ENCODE peak calls at places on chromosomes 3 and 15, in six cellular contexts. O is mammary epithelial cell, A is RWPE2, K is body of pancreas, N is IMR-90, W is A549. S is an unnamed sample.

GRCh38 chr3:153628591-153628990 is 466.6 kb downstream of the RAP2B start:
- DNase-seq in W (no peak), K (no peak), A (no peak), O (no peak), N (no peak), S (no peak)

GRCh38 chr3:101091489-101091888 is 98.3 kb upstream of the ABI3BP start:
- DNase-seq in W (peak), N (peak), K (no peak), A (no peak), O (peak), S (no peak)

GRCh38 chr3:15804553-15805095 is 6.8 kb upstream of the ANKRD28 start:
- DNase-seq in O (no peak), K (no peak), W (no peak), A (no peak), N (no peak), S (no peak)

GRCh38 chr3:8938021-8938420 is 25.3 kb downstream of the RAD18 start:
- DNase-seq in W (peak), O (peak), A (no peak), N (peak), K (no peak), S (no peak)

GRCh38 chr3:76873509-76874242 is 166.2 kb upstream of the ROBO2 start:
- DNase-seq in O (no peak), N (no peak), A (no peak), W (no peak), K (no peak), S (no peak)

GRCh38 chr3:169215953-169216352 is 447.6 kb downstream of the MECOM start:
- DNase-seq in W (no peak), N (no peak), K (no peak), A (no peak), O (no peak), S (no peak)

GRCh38 chr3:69941439-69942176 is 57.9 kb upstream of the SAMMSON start:
- DNase-seq in W (peak), K (no peak), O (no peak), N (peak), A (no peak), S (no peak)

GRCh38 chr15:101675015-101675414 is 22.8 kb upstream of the TM2D3 start:
- DNase-seq in K (no peak), W (peak), A (no peak), N (peak), O (peak), S (no peak)

GRCh38 chr15:64029633-64030032 is 16.7 kb downstream of the DAPK2 start:
- DNase-seq in K (no peak), W (no peak), O (no peak), A (no peak), N (no peak), S (no peak)

GRCh38 chr3:75176886-75177285 is 487.2 kb upstream of the FRG2C start:
- DNase-seq in W (no peak), N (no peak), O (no peak), K (no peak), A (no peak), S (no peak)

GRCh38 chr3:127820871-127821853 is 1.2 kb downstream of the MGLL start:
- DNase-seq in A (no peak), O (no peak), K (peak), W (no peak), N (peak), S (no peak)

GRCh38 chr15:60523056-60523455 is 44.1 kb upstream of the ICE2 start:
- DNase-seq in A (no peak), W (no peak), K (no peak), N (peak), O (peak), S (no peak)

GRCh38 chr15:53694534-53694874 is 65.0 kb downstream of the WDR72 start:
- DNase-seq in K (no peak), N (no peak), A (no peak), O (no peak), W (no peak), S (no peak)

GRCh38 chr3:138835177-138835757 is 539 bp upstream of the PIK3CB start:
- DNase-seq in O (no peak), K (no peak), A (no peak), W (no peak), N (no peak), S (no peak)

GRCh38 chr15:49900036-49900435 is 219.0 kb downstream of the ATP8B4 start:
- DNase-seq in O (no peak), K (no peak), W (no peak), A (no peak), N (peak), S (no peak)

GRCh38 chr3:140717915-140718314 is 40.1 kb downstream of the TRIM42 start:
- DNase-seq in W (no peak), A (no peak), N (no peak), O (no peak), K (no peak), S (no peak)

GRCh38 chr3:67290424-67290823 is 292.3 kb downstream of the KBTBD8 start:
- DNase-seq in A (no peak), O (no peak), N (no peak), K (no peak), W (no peak), S (no peak)

GRCh38 chr3:4996223-4996765 is 17.1 kb downstream of the BHLHE40 start:
- DNase-seq in N (no peak), K (no peak), W (no peak), O (no peak), A (peak), S (no peak)

GRCh38 chr3:29186131-29186599 is 94.7 kb upstream of the RBMS3 start:
- DNase-seq in K (no peak), N (peak), A (no peak), W (peak), O (peak), S (no peak)

GRCh38 chr3:102536479-102536878 is 101.7 kb downstream of the ZPLD1 start:
- DNase-seq in A (no peak), N (peak), K (peak), O (peak), W (peak), S (no peak)

GRCh38 chr3:194874206-194874605 is 188.5 kb downstream of the FAM43A start:
- DNase-seq in A (no peak), O (no peak), W (no peak), N (no peak), K (no peak), S (no peak)

GRCh38 chr3:151347432-151347831 is 18.1 kb upstream of the P2RY13 start:
- DNase-seq in K (no peak), N (no peak), O (no peak), W (no peak), A (no peak), S (no peak)

GRCh38 chr3:27431116-27431515 is 53.1 kb downstream of the SLC4A7 start:
- DNase-seq in K (peak), N (peak), W (peak), A (no peak), O (peak), S (peak)

GRCh38 chr3:72914383-72914782 is 26.5 kb downstream of the GXYLT2 start:
- DNase-seq in W (no peak), A (no peak), N (no peak), K (no peak), O (no peak), S (no peak)

GRCh38 chr3:185534511-185534910 is 17.9 kb downstream of the LIPH start:
- DNase-seq in A (no peak), O (no peak), N (peak), W (no peak), K (no peak), S (no peak)

GRCh38 chr3:195065142-195065863 is 205.7 kb downstream of the XXYLT1 start:
- DNase-seq in W (no peak), O (no peak), N (no peak), K (no peak), A (no peak), S (peak)

GRCh38 chr3:63364909-63365308 is 86.8 kb downstream of the SYNPR start:
- DNase-seq in N (no peak), W (peak), A (no peak), K (no peak), O (no peak), S (no peak)

GRCh38 chr3:138441742-138442141 is 7.3 kb downstream of the ESYT3 start:
- DNase-seq in A (no peak), N (peak), O (no peak), K (no peak), W (no peak), S (no peak)

GRCh38 chr15:96948981-96949380 is 618.5 kb downstream of the NR2F2 start:
- DNase-seq in O (no peak), K (no peak), W (no peak), A (no peak), N (no peak), S (no peak)

GRCh38 chr15:58475573-58476524 is 44.1 kb downstream of the LIPC start:
- DNase-seq in O (peak), N (peak), A (no peak), K (peak), W (no peak), S (no peak)

GRCh38 chr3:187739125-187739560 is 6.1 kb downstream of the BCL6 start:
- DNase-seq in W (no peak), K (peak), O (no peak), A (no peak), N (no peak), S (peak)

GRCh38 chr15:76756371-76756770 is 148.8 kb downstream of the SCAPER start:
- DNase-seq in A (no peak), W (no peak), O (no peak), K (no peak), N (peak), S (no peak)

GRCh38 chr15:38012894-38013293 is 78.5 kb downstream of the TMCO5A start:
- DNase-seq in A (no peak), K (no peak), N (no peak), W (no peak), O (no peak), S (no peak)

GRCh38 chr3:108132727-108133373 is 42.0 kb upstream of the CD47 start:
- DNase-seq in K (no peak), N (peak), W (peak), O (peak), A (no peak), S (no peak)

GRCh38 chr3:167684389-167684993 is 30.7 kb upstream of the WDR49 start:
- DNase-seq in K (peak), W (peak), A (no peak), N (peak), O (peak), S (no peak)

GRCh38 chr3:177596822-177597271 is 399.6 kb upstream of the TBL1XR1 start:
- DNase-seq in K (no peak), N (no peak), O (peak), A (no peak), W (no peak), S (no peak)

GRCh38 chr15:31136016-31136415 is 34.5 kb upstream of the TRPM1 start:
- DNase-seq in O (no peak), W (peak), A (no peak), N (no peak), K (no peak), S (no peak)

GRCh38 chr3:122973893-122974615 is 53.5 kb downstream of the SEMA5B start:
- DNase-seq in N (no peak), A (no peak), W (no peak), O (no peak), K (no peak), S (peak)

GRCh38 chr3:122974764-122975162 is 52.8 kb downstream of the SEMA5B start:
- DNase-seq in A (no peak), N (peak), O (peak), K (no peak), W (no peak), S (peak)

GRCh38 chr3:122967376-122968164 is 60.0 kb downstream of the SEMA5B start:
- DNase-seq in O (no peak), K (no peak), W (no peak), N (no peak), A (no peak), S (no peak)

GRCh38 chr3:122966045-122966444 is 61.5 kb downstream of the SEMA5B start:
- DNase-seq in K (no peak), N (no peak), O (no peak), W (no peak), A (no peak), S (no peak)

GRCh38 chr3:122969585-122970453 is 57.7 kb downstream of the SEMA5B start:
- DNase-seq in W (no peak), O (peak), K (no peak), A (no peak), N (peak), S (peak)
- H3K27ac ChIP-seq in W (no peak), O (no peak), K (no peak), A (no peak), N (no peak), S (no peak)

GRCh38 chr15:78298983-78299301 is 467 bp downstream of the SKIC8 start:
- DNase-seq in O (no peak), A (no peak), N (peak), K (no peak), W (no peak), S (no peak)
- TF ChIP-seq CTCF in O (no peak), A (no peak), N (no peak), K (no peak), W (no peak), S (no peak)

GRCh38 chr3:190117995-190118394 is 2.7 kb downstream of the P3H2 start:
- DNase-seq in W (no peak), K (no peak), N (peak), O (no peak), A (no peak), S (no peak)

GRCh38 chr3:190120161-190121060 is at the start of gene P3H2:
- DNase-seq in K (peak), A (peak), W (peak), N (peak), O (peak), S (peak)

GRCh38 chr3:190122198-190122771 is 1.6 kb upstream of the P3H2 start:
- DNase-seq in K (no peak), O (peak), N (peak), W (no peak), A (no peak), S (no peak)

GRCh38 chr3:190121061-190121765 is 516 bp upstream of the P3H2 start:
- DNase-seq in W (no peak), N (no peak), K (no peak), A (no peak), O (no peak), S (no peak)

DNA sequence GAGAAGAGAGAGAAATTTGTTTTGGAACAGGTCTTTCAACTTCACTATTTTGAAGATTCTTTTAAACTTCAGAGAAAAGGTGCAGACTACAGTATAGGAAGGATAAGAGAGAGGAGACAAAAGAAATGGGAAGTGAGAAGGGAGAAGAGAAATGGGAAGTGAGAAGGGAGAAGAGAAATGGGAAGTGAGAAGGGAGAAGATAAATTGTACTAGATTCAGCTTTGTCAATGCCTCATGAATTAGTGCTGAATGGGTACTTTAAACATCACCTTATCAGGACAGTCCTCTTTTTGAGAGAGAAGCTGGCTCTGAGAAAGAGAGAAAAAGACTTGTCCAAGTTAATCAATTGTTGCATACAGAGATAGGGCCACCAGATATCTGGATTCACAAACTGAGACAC is 963 bp downstream of the P3H2 start:
- DNase-seq in N (no peak), A (no peak), O (no peak), W (no peak), K (no peak), S (no peak)
- H3K4me3 ChIP-seq in N (peak), A (peak), O (peak), W (peak), K (no peak), S (peak)

DNA sequence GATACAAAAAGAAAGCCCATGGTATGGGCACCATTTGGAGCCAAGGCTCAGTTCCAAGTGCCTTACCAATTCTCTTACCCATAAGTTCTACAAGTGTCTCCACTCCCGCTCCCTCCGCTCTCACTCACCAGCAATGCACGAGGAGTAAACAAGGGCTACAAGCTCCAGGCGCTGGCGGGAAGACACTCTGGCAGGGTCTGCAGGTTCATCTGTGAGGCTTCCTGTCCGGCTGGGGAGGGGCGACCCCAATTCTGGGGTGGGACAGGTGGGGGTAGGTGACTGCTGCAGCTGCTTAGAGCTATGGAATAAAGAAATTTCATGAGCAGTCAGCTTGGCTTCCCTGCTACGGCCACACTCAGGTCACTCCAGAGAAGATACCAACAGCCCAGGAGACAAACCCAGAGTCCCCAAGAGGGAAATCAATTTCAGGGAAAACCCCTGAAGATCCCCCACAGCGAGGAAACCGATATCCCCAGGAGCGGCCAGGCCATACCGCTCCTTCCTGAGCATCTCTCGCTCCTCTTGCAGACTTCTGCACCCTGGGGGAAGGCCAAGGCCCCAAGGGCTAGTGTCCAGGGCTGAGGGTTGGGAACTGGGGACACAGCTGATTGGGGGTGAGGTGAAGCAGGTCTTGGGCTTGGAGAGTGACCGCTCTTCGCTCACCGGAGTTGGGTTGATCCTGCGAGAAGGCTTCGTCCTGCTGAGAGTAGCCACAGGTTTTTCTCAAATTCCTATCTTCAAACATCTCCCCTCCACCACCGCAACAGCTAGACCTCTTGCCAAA is 1.4 kb downstream of the CDAN1 start:
- DNase-seq in K (no peak), W (no peak), A (peak), O (no peak), N (no peak), S (no peak)
- H3K27ac ChIP-seq in K (no peak), W (no peak), A (no peak), O (no peak), N (peak), S (no peak)

GRCh38 chr3:160691151-160691550 is 14.2 kb downstream of the ARL14 start:
- DNase-seq in W (no peak), N (no peak), K (no peak), A (no peak), O (no peak), S (no peak)

GRCh38 chr3:160685144-160685766 is 8.3 kb downstream of the ARL14 start:
- DNase-seq in A (no peak), O (no peak), W (peak), N (peak), K (no peak), S (no peak)

GRCh38 chr3:160684368-160684740 is 7.4 kb downstream of the ARL14 start:
- DNase-seq in K (no peak), A (no peak), O (no peak), N (no peak), W (no peak), S (no peak)

GRCh38 chr3:160691962-160692361 is 15.0 kb downstream of the ARL14 start:
- DNase-seq in K (no peak), N (no peak), O (no peak), W (no peak), A (no peak), S (no peak)

GRCh38 chr3:160686955-160687535 is 10.1 kb downstream of the ARL14 start:
- DNase-seq in W (peak), K (no peak), N (peak), O (no peak), A (no peak), S (no peak)
- TF ChIP-seq CTCF in W (peak), K (peak), N (peak), O (peak), A (peak), S (no peak)

GRCh38 chr3:42961633-42962032 is 17.5 kb upstream of the GASK1A start:
- DNase-seq in O (peak), W (peak), K (peak), N (peak), A (no peak), S (no peak)
- H3K4me3 ChIP-seq in O (no peak), W (no peak), K (no peak), N (no peak), A (no peak), S (no peak)